ENCODE peak calls at places on chromosome 15, in seven cellular contexts. One of them, this sample, is unnamed.

GRCh38 chr15:88890495-88890894 is 4.8 kb downstream of the HAPLN3 start:
- DNase-seq in keratinocyte: no peak
- DNase-seq in PC-3: no peak
- DNase-seq in GM23338: no peak
- DNase-seq in HepG2: no peak
- DNase-seq in K562: no peak
- DNase-seq in SK-N-MC: no peak
- DNase-seq in this sample: no peak

GRCh38 chr15:99087405-99087943 is 17.4 kb upstream of the SYNM start:
- DNase-seq in keratinocyte: no peak
- DNase-seq in PC-3: no peak
- DNase-seq in GM23338: no peak
- DNase-seq in HepG2: no peak
- DNase-seq in K562: no peak
- DNase-seq in SK-N-MC: no peak
- DNase-seq in this sample: no peak

GRCh38 chr15:39270976-39271375 is 309.9 kb upstream of the THBS1 start:
- DNase-seq in keratinocyte: no peak
- DNase-seq in PC-3: peak
- DNase-seq in GM23338: no peak
- DNase-seq in HepG2: no peak
- DNase-seq in K562: no peak
- DNase-seq in SK-N-MC: no peak
- DNase-seq in this sample: peak

GRCh38 chr15:66879511-66879910 is 177.5 kb downstream of the SMAD6 start:
- DNase-seq in keratinocyte: no peak
- DNase-seq in PC-3: no peak
- DNase-seq in GM23338: no peak
- DNase-seq in HepG2: no peak
- DNase-seq in K562: no peak
- DNase-seq in SK-N-MC: no peak
- DNase-seq in this sample: no peak

GRCh38 chr15:92984161-92984560 is 84.0 kb downstream of the CHD2 start:
- DNase-seq in keratinocyte: no peak
- DNase-seq in PC-3: no peak
- DNase-seq in GM23338: no peak
- DNase-seq in HepG2: no peak
- DNase-seq in K562: no peak
- DNase-seq in SK-N-MC: no peak
- DNase-seq in this sample: no peak

GRCh38 chr15:23482764-23483489 is 35.9 kb upstream of the GOLGA6L2 start:
- DNase-seq in keratinocyte: no peak
- DNase-seq in PC-3: no peak
- DNase-seq in GM23338: no peak
- DNase-seq in HepG2: no peak
- DNase-seq in K562: no peak
- DNase-seq in SK-N-MC: no peak
- DNase-seq in this sample: no peak

GRCh38 chr15:61893146-61893545 is 167.1 kb downstream of the VPS13C start:
- DNase-seq in keratinocyte: no peak
- DNase-seq in PC-3: no peak
- DNase-seq in GM23338: no peak
- DNase-seq in HepG2: no peak
- DNase-seq in K562: no peak
- DNase-seq in SK-N-MC: no peak
- DNase-seq in this sample: no peak

GRCh38 chr15:56428821-56429458 is 36.0 kb downstream of the MNS1 start:
- DNase-seq in keratinocyte: no peak
- DNase-seq in PC-3: peak
- DNase-seq in GM23338: peak
- DNase-seq in HepG2: peak
- DNase-seq in K562: peak
- DNase-seq in SK-N-MC: peak
- DNase-seq in this sample: peak

GRCh38 chr15:26212109-26212508 is 349.0 kb upstream of the ATP10A start:
- DNase-seq in keratinocyte: no peak
- DNase-seq in PC-3: no peak
- DNase-seq in GM23338: no peak
- DNase-seq in HepG2: no peak
- DNase-seq in K562: no peak
- DNase-seq in SK-N-MC: no peak
- DNase-seq in this sample: no peak

GRCh38 chr15:65400760-65401606 is 21.8 kb downstream of the IGDCC4 start:
- DNase-seq in keratinocyte: no peak
- DNase-seq in PC-3: peak
- DNase-seq in GM23338: peak
- DNase-seq in HepG2: peak
- DNase-seq in K562: peak
- DNase-seq in SK-N-MC: peak
- DNase-seq in this sample: peak

GRCh38 chr15:83655237-83655616 is 1.3 kb downstream of the ADAMTSL3 start:
- DNase-seq in keratinocyte: no peak
- DNase-seq in PC-3: no peak
- DNase-seq in GM23338: no peak
- DNase-seq in HepG2: no peak
- DNase-seq in K562: no peak
- DNase-seq in SK-N-MC: no peak
- DNase-seq in this sample: no peak

GRCh38 chr15:40342421-40343313 is 1.9 kb upstream of the CCDC9B start:
- DNase-seq in keratinocyte: no peak
- DNase-seq in PC-3: peak
- DNase-seq in GM23338: no peak
- DNase-seq in HepG2: no peak
- DNase-seq in K562: no peak
- DNase-seq in SK-N-MC: no peak
- DNase-seq in this sample: peak

GRCh38 chr15:59689626-59690236 is 611 bp upstream of the BNIP2 start:
- DNase-seq in keratinocyte: no peak
- DNase-seq in PC-3: peak
- DNase-seq in GM23338: peak
- DNase-seq in HepG2: peak
- DNase-seq in K562: no peak
- DNase-seq in SK-N-MC: no peak
- DNase-seq in this sample: peak

GRCh38 chr15:78618064-78618463 is 2.7 kb downstream of the CHRNA3 start:
- DNase-seq in keratinocyte: no peak
- DNase-seq in PC-3: no peak
- DNase-seq in GM23338: no peak
- DNase-seq in HepG2: no peak
- DNase-seq in K562: no peak
- DNase-seq in SK-N-MC: no peak
- DNase-seq in this sample: no peak

GRCh38 chr15:78618490-78618934 is 2.3 kb downstream of the CHRNA3 start:
- DNase-seq in keratinocyte: no peak
- DNase-seq in PC-3: peak
- DNase-seq in GM23338: peak
- DNase-seq in HepG2: peak
- DNase-seq in K562: peak
- DNase-seq in SK-N-MC: peak
- DNase-seq in this sample: peak

GRCh38 chr15:78619022-78619950 is 1.5 kb downstream of the CHRNA3 start:
- DNase-seq in keratinocyte: no peak
- DNase-seq in PC-3: no peak
- DNase-seq in GM23338: peak
- DNase-seq in HepG2: no peak
- DNase-seq in K562: no peak
- DNase-seq in SK-N-MC: no peak
- DNase-seq in this sample: no peak

GRCh38 chr15:78621810-78622402 is 1.1 kb upstream of the CHRNA3 start:
- DNase-seq in keratinocyte: no peak
- DNase-seq in PC-3: no peak
- DNase-seq in GM23338: no peak
- DNase-seq in HepG2: no peak
- DNase-seq in K562: no peak
- DNase-seq in SK-N-MC: no peak
- DNase-seq in this sample: no peak

GRCh38 chr15:78620839-78621421 is at the start of gene CHRNA3:
- DNase-seq in keratinocyte: no peak
- DNase-seq in PC-3: no peak
- DNase-seq in GM23338: peak
- DNase-seq in HepG2: no peak
- DNase-seq in K562: no peak
- DNase-seq in SK-N-MC: no peak
- DNase-seq in this sample: no peak
- TF ChIP-seq EZH2 in keratinocyte: no peak
- TF ChIP-seq EZH2 in PC-3: peak
- TF ChIP-seq EZH2 in GM23338: no peak
- TF ChIP-seq EZH2 in HepG2: no peak
- TF ChIP-seq EZH2 in K562: no peak
- TF ChIP-seq EZH2 in SK-N-MC: no peak
- TF ChIP-seq EZH2 in this sample: no peak

GRCh38 chr15:29569533-29570092 is 252.7 kb downstream of the TJP1 start:
- DNase-seq in keratinocyte: no peak
- DNase-seq in PC-3: no peak
- DNase-seq in GM23338: peak
- DNase-seq in HepG2: no peak
- DNase-seq in K562: no peak
- DNase-seq in SK-N-MC: no peak
- DNase-seq in this sample: no peak
- TF ChIP-seq EZH2 in keratinocyte: peak
- TF ChIP-seq EZH2 in PC-3: peak
- TF ChIP-seq EZH2 in GM23338: peak
- TF ChIP-seq EZH2 in HepG2: no peak
- TF ChIP-seq EZH2 in K562: no peak
- TF ChIP-seq EZH2 in SK-N-MC: peak
- TF ChIP-seq EZH2 in this sample: peak

GRCh38 chr15:77852241-77853007 is 219.7 kb upstream of the LINGO1 start:
- DNase-seq in keratinocyte: no peak
- DNase-seq in PC-3: no peak
- DNase-seq in GM23338: no peak
- DNase-seq in HepG2: no peak
- DNase-seq in K562: no peak
- DNase-seq in SK-N-MC: no peak
- DNase-seq in this sample: no peak
- TF ChIP-seq EZH2 in keratinocyte: peak
- TF ChIP-seq EZH2 in PC-3: no peak
- TF ChIP-seq EZH2 in GM23338: no peak
- TF ChIP-seq EZH2 in HepG2: no peak
- TF ChIP-seq EZH2 in K562: no peak
- TF ChIP-seq EZH2 in SK-N-MC: no peak
- TF ChIP-seq EZH2 in this sample: peak

GRCh38 chr15:52511084-52511483 is 17.6 kb downstream of the MYO5A start:
- DNase-seq in keratinocyte: no peak
- DNase-seq in PC-3: no peak
- DNase-seq in GM23338: no peak
- DNase-seq in HepG2: no peak
- DNase-seq in K562: no peak
- DNase-seq in SK-N-MC: no peak
- DNase-seq in this sample: no peak
- TF ChIP-seq EZH2 in keratinocyte: no peak
- TF ChIP-seq EZH2 in PC-3: no peak
- TF ChIP-seq EZH2 in GM23338: no peak
- TF ChIP-seq EZH2 in HepG2: no peak
- TF ChIP-seq EZH2 in K562: no peak
- TF ChIP-seq EZH2 in SK-N-MC: no peak
- TF ChIP-seq EZH2 in this sample: no peak

GRCh38 chr15:78617131-78617915 is 3.5 kb downstream of the CHRNA3 start:
- DNase-seq in keratinocyte: no peak
- DNase-seq in PC-3: no peak
- DNase-seq in GM23338: no peak
- DNase-seq in HepG2: no peak
- DNase-seq in K562: no peak
- DNase-seq in SK-N-MC: no peak
- DNase-seq in this sample: peak

GRCh38 chr15:78616506-78616905 is 4.3 kb downstream of the CHRNA3 start:
- DNase-seq in keratinocyte: no peak
- DNase-seq in PC-3: no peak
- DNase-seq in GM23338: no peak
- DNase-seq in HepG2: no peak
- DNase-seq in K562: no peak
- DNase-seq in SK-N-MC: no peak
- DNase-seq in this sample: no peak

GRCh38 chr15:78624651-78625590 is 4.1 kb upstream of the CHRNA3 start:
- DNase-seq in keratinocyte: no peak
- DNase-seq in PC-3: no peak
- DNase-seq in GM23338: no peak
- DNase-seq in HepG2: no peak
- DNase-seq in K562: no peak
- DNase-seq in SK-N-MC: no peak
- DNase-seq in this sample: no peak

GRCh38 chr15:78623786-78624497 is 3.1 kb upstream of the CHRNA3 start:
- DNase-seq in keratinocyte: no peak
- DNase-seq in PC-3: no peak
- DNase-seq in GM23338: no peak
- DNase-seq in HepG2: no peak
- DNase-seq in K562: no peak
- DNase-seq in SK-N-MC: no peak
- DNase-seq in this sample: no peak

GRCh38 chr15:78620021-78620838 is 566 bp downstream of the CHRNA3 start:
- DNase-seq in keratinocyte: no peak
- DNase-seq in PC-3: no peak
- DNase-seq in GM23338: peak
- DNase-seq in HepG2: no peak
- DNase-seq in K562: no peak
- DNase-seq in SK-N-MC: no peak
- DNase-seq in this sample: no peak
- TF ChIP-seq EZH2 in keratinocyte: peak
- TF ChIP-seq EZH2 in PC-3: peak
- TF ChIP-seq EZH2 in GM23338: peak
- TF ChIP-seq EZH2 in HepG2: no peak
- TF ChIP-seq EZH2 in K562: no peak
- TF ChIP-seq EZH2 in SK-N-MC: no peak
- TF ChIP-seq EZH2 in this sample: peak

GRCh38 chr15:73367624-73368300 is 996 bp downstream of the HCN4 start:
- DNase-seq in keratinocyte: no peak
- DNase-seq in PC-3: no peak
- DNase-seq in GM23338: peak
- DNase-seq in HepG2: no peak
- DNase-seq in K562: no peak
- DNase-seq in SK-N-MC: no peak
- DNase-seq in this sample: no peak
- TF ChIP-seq EZH2 in keratinocyte: no peak
- TF ChIP-seq EZH2 in PC-3: no peak
- TF ChIP-seq EZH2 in GM23338: no peak
- TF ChIP-seq EZH2 in HepG2: peak
- TF ChIP-seq EZH2 in K562: no peak
- TF ChIP-seq EZH2 in SK-N-MC: no peak
- TF ChIP-seq EZH2 in this sample: no peak

DNA sequence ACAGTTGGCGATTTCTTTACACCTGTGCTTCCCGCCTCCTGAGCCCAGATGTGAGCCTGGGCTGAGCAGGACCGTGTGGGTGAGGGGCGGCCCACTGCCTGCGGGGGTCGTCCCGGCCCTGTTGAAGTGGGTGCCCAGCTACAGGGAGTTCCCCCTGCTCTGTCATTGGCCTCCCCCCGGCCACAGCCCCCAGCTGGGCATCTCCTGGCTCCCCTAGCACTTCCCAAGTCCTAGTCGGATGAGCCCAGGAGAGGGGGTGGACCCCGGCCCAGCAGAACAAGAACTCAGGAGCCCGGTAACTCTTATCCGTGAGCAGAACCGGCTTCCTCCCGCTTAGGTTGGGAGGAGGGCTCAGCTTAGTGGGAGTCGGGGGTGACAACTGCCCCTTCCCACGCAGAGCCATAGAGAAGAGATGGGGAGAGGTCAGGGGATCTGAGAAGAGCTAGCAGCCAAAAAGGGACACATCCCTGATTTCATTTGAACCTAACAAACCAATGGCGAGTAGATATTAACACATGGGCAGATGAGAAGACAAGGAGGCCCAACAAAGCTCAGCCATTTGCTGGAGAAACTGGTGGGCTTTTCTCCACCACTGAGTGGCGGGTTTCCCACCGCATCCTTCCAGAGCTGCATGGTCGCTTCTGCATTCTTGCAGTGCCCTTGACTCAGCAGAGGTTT is 878 bp downstream of the PAQR5 start:
- DNase-seq in keratinocyte: no peak
- DNase-seq in PC-3: no peak
- DNase-seq in GM23338: peak
- DNase-seq in HepG2: no peak
- DNase-seq in K562: no peak
- DNase-seq in SK-N-MC: no peak
- DNase-seq in this sample: no peak
- TF ChIP-seq EZH2 in keratinocyte: peak
- TF ChIP-seq EZH2 in PC-3: no peak
- TF ChIP-seq EZH2 in GM23338: no peak
- TF ChIP-seq EZH2 in HepG2: no peak
- TF ChIP-seq EZH2 in K562: no peak
- TF ChIP-seq EZH2 in SK-N-MC: no peak
- TF ChIP-seq EZH2 in this sample: no peak